ENCODE peak calls at places on chromosomes 4 and X, in six cellular contexts. S, E, I, O, M and T are unnamed samples.

GRCh38 chr4:83783179-83783578 is 247.3 kb downstream of the GPAT3 start:
- DNase-seq in S (no peak), E (no peak), I (no peak), O (no peak), M (no peak), T (no peak)

GRCh38 chrX:28988246-28988645 is 401.0 kb downstream of the IL1RAPL1 start:
- DNase-seq in S (no peak), E (peak), I (no peak), O (no peak), M (no peak), T (no peak)

GRCh38 chrX:56792270-56793111 is 63.4 kb downstream of the NBDY start:
- DNase-seq in S (no peak), E (no peak), I (peak), O (no peak), M (peak), T (no peak)

GRCh38 chr4:86757468-86757867 is 91.7 kb downstream of the SLC10A6 start:
- DNase-seq in S (no peak), E (no peak), I (no peak), O (no peak), M (no peak), T (no peak)

GRCh38 chrX:980572-981235 is 231.7 kb downstream of the CRLF2 start:
- DNase-seq in S (no peak), E (no peak), I (no peak), O (no peak), M (no peak), T (no peak)

GRCh38 chrX:100731441-100732281 is at the start of gene SYTL4:
- DNase-seq in S (no peak), E (no peak), I (peak), O (peak), M (peak), T (peak)

GRCh38 chr4:159206427-159206871 is 103.6 kb downstream of the RAPGEF2 start:
- DNase-seq in S (no peak), E (no peak), I (no peak), O (no peak), M (no peak), T (no peak)

GRCh38 chr4:93394488-93395185 is 433.9 kb upstream of the ATOH1 start:
- DNase-seq in S (no peak), E (no peak), I (no peak), O (no peak), M (no peak), T (no peak)

GRCh38 chr4:15689540-15689939 is 7.9 kb downstream of the FAM200B start:
- DNase-seq in S (no peak), E (no peak), I (peak), O (no peak), M (no peak), T (no peak)

GRCh38 chrX:435536-436122 is 48.9 kb upstream of the PPP2R3B start:
- DNase-seq in S (no peak), E (peak), I (no peak), O (no peak), M (no peak), T (no peak)

GRCh38 chr4:62131049-62131448 is 930.9 kb downstream of the ADGRL3 start:
- DNase-seq in S (no peak), E (no peak), I (no peak), O (no peak), M (no peak), T (no peak)

GRCh38 chrX:43000121-43000520 is 222.2 kb upstream of the PPP1R2C start:
- DNase-seq in S (no peak), E (no peak), I (no peak), O (no peak), M (no peak), T (no peak)

GRCh38 chr4:38500433-38500832 is 163.6 kb upstream of the KLF3 start:
- DNase-seq in S (no peak), E (no peak), I (no peak), O (peak), M (no peak), T (no peak)

GRCh38 chr4:15837591-15837990 is 59.5 kb downstream of the CD38 start:
- DNase-seq in S (no peak), E (no peak), I (no peak), O (no peak), M (no peak), T (no peak)

GRCh38 chr4:2080429-2081300 is 21.5 kb downstream of the NAT8L start:
- DNase-seq in S (no peak), E (no peak), I (no peak), O (no peak), M (no peak), T (no peak)

GRCh38 chr4:2891294-2891693 is 47.6 kb downstream of the ADD1 start:
- DNase-seq in S (no peak), E (no peak), I (no peak), O (no peak), M (no peak), T (no peak)

GRCh38 chr4:165684177-165684870 is 188.7 kb upstream of the TLL1 start:
- DNase-seq in S (peak), E (no peak), I (no peak), O (no peak), M (no peak), T (no peak)

GRCh38 chr4:161936625-161937133 is 227.1 kb downstream of the FSTL5 start:
- DNase-seq in S (no peak), E (no peak), I (no peak), O (no peak), M (no peak), T (no peak)

GRCh38 chrX:130055103-130055502 is 55.2 kb downstream of the ELF4 start:
- DNase-seq in S (no peak), E (no peak), I (no peak), O (no peak), M (no peak), T (no peak)

GRCh38 chrX:151398346-151398745 is 1.3 kb downstream of the VMA21 start:
- DNase-seq in S (no peak), E (no peak), I (no peak), O (no peak), M (no peak), T (no peak)

GRCh38 chr4:11455201-11455835 is 26.6 kb upstream of the HS3ST1 start:
- DNase-seq in S (no peak), E (no peak), I (no peak), O (no peak), M (peak), T (no peak)

GRCh38 chr4:140057693-140058092 is 96.3 kb downstream of the MAML3 start:
- DNase-seq in S (no peak), E (no peak), I (no peak), O (no peak), M (no peak), T (no peak)

GRCh38 chrX:39603291-39603690 is 494.5 kb downstream of the BCOR start:
- DNase-seq in S (no peak), E (no peak), I (no peak), O (no peak), M (no peak), T (no peak)

GRCh38 chrX:12997898-12998687 is 23.2 kb downstream of the TMSB4X start:
- DNase-seq in S (no peak), E (peak), I (no peak), O (no peak), M (no peak), T (no peak)

GRCh38 chr4:721261-722171 is 15.9 kb downstream of the PCGF3 start:
- DNase-seq in S (no peak), E (peak), I (peak), O (peak), M (peak), T (no peak)

GRCh38 chr4:142815834-142816233 is 30.3 kb downstream of the INPP4B start:
- DNase-seq in S (no peak), E (no peak), I (no peak), O (no peak), M (no peak), T (no peak)

GRCh38 chr4:21697583-21697982 is 251.0 kb downstream of the KCNIP4 start:
- DNase-seq in S (no peak), E (no peak), I (peak), O (no peak), M (no peak), T (no peak)

GRCh38 chr4:6197433-6198174 is 2.7 kb downstream of the JAKMIP1 start:
- DNase-seq in S (no peak), E (no peak), I (no peak), O (no peak), M (no peak), T (no peak)

GRCh38 chr4:73922766-73923630 is 53.8 kb downstream of the CXCL1 start:
- DNase-seq in S (no peak), E (no peak), I (no peak), O (no peak), M (no peak), T (no peak)

GRCh38 chr4:2671267-2671895 is 84.8 kb downstream of the TNIP2 start:
- DNase-seq in S (no peak), E (no peak), I (no peak), O (no peak), M (no peak), T (no peak)

GRCh38 chr4:129672941-129673340 is 577.0 kb downstream of the C4orf33 start:
- DNase-seq in S (no peak), E (no peak), I (no peak), O (no peak), M (no peak), T (no peak)
- TF ChIP-seq CTCF in S (no peak), E (no peak), I (no peak), O (no peak), M (no peak), T (no peak)

DNA sequence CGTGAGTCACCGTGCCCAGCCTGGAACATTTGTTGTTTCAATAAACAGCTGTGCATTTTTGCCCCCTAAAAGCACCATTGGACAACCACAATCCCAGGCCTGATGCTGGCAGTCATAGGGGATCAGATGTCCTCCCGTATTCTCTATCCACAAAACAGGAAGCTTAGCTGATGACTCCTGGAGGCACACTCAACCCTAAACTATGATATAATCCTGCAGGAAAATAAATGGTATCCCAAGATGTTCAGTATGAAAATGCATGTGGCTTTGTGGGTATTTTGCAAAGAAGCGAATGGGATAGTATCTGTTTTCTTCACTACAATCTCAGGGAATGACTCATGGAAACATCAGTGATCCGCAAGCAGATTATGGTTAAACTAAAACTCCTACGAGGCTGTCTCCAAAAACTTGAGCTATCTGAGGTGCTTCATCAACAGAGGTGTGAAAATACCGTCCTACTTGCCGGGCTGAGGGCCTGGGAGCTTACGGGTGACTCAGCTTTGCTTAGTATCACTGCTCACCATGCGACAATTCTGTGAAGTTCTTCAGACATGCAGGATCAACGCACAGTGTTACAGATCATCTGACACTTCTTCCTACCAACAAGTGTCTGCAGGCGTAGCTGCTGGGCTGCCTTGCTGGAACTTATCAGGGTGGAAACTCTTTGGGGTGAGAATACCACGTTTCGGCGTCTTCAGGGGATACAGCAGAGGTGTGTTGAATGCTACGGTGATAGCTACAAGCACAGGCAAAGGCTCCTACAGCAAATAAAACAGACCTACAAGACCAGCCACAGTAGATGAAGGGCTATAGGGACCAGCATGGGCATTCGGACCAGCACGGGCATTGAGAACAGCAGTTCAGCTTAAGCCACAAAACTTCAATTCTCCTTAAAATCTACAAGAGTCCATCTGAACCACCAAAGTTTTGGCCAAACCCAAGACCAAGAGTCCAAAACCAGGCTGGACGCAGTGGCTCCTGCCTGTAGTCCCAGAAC is 148.5 kb downstream of the DHRSX start:
- DNase-seq in S (peak), E (peak), I (no peak), O (no peak), M (no peak), T (no peak)
- TF ChIP-seq CTCF in S (no peak), E (no peak), I (no peak), O (no peak), M (no peak), T (no peak)

DNA sequence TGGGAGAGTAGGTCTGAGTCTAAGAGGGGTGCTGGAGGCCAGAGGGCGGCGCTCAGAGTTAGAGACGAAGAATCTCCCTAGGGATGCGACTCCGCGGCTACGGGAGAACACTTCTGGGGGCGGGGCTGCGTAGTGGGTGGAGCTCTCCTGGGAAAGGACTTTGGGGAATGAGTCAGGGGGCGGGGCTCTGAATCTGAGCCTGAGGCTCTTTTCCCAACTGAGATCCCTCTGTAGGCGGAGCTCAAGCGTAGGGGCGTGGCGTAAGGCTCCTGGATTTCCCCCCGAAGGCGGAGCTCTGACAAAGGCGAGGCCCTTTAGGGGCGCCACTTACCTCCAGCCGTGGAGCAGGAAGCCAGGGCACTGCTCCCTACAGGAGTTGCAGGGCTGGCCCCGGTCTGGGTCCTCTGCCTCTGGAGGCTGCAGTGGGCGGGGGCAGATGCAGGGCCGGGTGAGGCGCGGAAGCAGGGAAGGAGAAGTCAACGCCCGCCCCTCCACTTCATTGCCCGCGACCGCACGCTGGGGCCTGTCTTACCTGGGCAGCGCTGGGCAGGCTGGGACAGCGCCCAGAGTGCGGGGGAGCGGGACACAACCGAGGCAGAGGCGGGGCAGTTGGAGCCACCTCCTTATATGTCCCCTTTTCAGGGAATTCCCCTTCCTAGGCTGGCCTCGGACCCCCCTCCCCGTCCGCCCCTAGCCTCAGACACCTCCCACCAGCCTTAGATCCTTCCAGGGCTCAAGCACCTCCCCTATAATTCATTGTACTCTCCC is 1.7 kb downstream of the PRICKLE3 start:
- DNase-seq in S (peak), E (peak), I (peak), O (peak), M (peak), T (peak)
- TF ChIP-seq CTCF in S (peak), E (no peak), I (no peak), O (no peak), M (no peak), T (peak)

GRCh38 chr4:77045490-77045889 is 30.3 kb downstream of the CCNI start:
- DNase-seq in S (no peak), E (no peak), I (no peak), O (no peak), M (no peak), T (no peak)

GRCh38 chr4:77043507-77044131 is 32.2 kb downstream of the CCNI start:
- DNase-seq in S (no peak), E (no peak), I (peak), O (peak), M (no peak), T (no peak)

GRCh38 chr4:77047037-77047436 is 28.8 kb downstream of the CCNI start:
- DNase-seq in S (no peak), E (no peak), I (no peak), O (no peak), M (no peak), T (no peak)

GRCh38 chr4:77040856-77041576 is 34.8 kb downstream of the CCNI start:
- DNase-seq in S (no peak), E (no peak), I (no peak), O (no peak), M (no peak), T (no peak)

GRCh38 chr4:77044458-77045124 is 31.2 kb downstream of the CCNI start:
- DNase-seq in S (no peak), E (no peak), I (no peak), O (no peak), M (no peak), T (no peak)
- TF ChIP-seq CTCF in S (peak), E (peak), I (peak), O (peak), M (peak), T (peak)

GRCh38 chr4:124432500-124432899 is 280.0 kb downstream of the ANKRD50 start:
- DNase-seq in S (no peak), E (no peak), I (no peak), O (no peak), M (no peak), T (no peak)

GRCh38 chr4:124431663-124432192 is 280.8 kb downstream of the ANKRD50 start:
- DNase-seq in S (no peak), E (no peak), I (no peak), O (no peak), M (no peak), T (no peak)

GRCh38 chr4:124427095-124427767 is 285.3 kb downstream of the ANKRD50 start:
- DNase-seq in S (no peak), E (no peak), I (peak), O (no peak), M (peak), T (peak)

GRCh38 chr4:124428648-124429047 is 283.9 kb downstream of the ANKRD50 start:
- DNase-seq in S (no peak), E (no peak), I (no peak), O (no peak), M (no peak), T (no peak)

DNA sequence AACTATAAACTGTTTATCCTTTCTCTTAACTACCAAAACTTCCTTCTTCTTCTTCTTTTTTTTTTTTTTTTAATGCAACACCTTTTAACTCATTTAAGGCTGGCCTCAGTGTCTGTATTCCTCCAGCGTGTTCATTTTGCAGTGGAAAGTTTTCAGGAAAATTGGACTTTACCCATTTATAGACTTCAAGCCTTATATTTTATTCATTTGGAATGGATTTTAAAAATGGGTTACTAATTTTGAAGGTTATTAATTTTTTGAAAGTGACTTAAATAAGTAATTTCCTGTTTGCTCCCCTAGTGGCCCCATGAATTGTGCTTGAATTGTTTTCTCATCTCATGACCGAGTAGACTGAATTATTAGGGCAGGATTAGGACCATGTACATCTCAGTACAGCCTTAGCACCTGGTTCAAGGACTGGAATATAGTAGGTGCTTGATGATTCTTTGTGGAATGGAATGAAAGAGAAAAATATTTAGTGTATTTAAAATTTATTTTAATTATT is 282.7 kb downstream of the ANKRD50 start:
- DNase-seq in S (no peak), E (no peak), I (no peak), O (no peak), M (no peak), T (no peak)
- TF ChIP-seq CTCF in S (no peak), E (no peak), I (no peak), O (no peak), M (no peak), T (no peak)

GRCh38 chr4:182642831-182643230 is 274.4 kb downstream of the DCTD start:
- DNase-seq in S (no peak), E (no peak), I (no peak), O (no peak), M (no peak), T (no peak)
- TF ChIP-seq CTCF in S (no peak), E (no peak), I (no peak), O (no peak), M (no peak), T (no peak)